ENCODE peak calls at places on chromosomes 12 and 14, in six cellular contexts. C is lower leg skin, Q is IMR-90, N is psoas muscle, V is NB4, M is thoracic aorta. R is an unnamed sample.

GRCh38 chr12:89994901-89995300 is 286.3 kb upstream of the ATP2B1 start:
- DNase-seq in N (no peak), Q (no peak), C (no peak), M (no peak), V (no peak), R (no peak)

GRCh38 chr12:52023182-52023975 is 16.6 kb downstream of the TAMALIN start:
- DNase-seq in M (peak), N (peak), Q (peak), V (peak), C (peak), R (no peak)

GRCh38 chr14:102911991-102912761 is 10.3 kb upstream of the AMN start:
- DNase-seq in M (no peak), Q (no peak), N (peak), C (no peak), V (no peak), R (no peak)

GRCh38 chr12:57048423-57048822 is 1.5 kb downstream of the MYO1A start:
- DNase-seq in Q (no peak), N (no peak), V (peak), M (no peak), C (no peak), R (no peak)

GRCh38 chr14:75226755-75227544 is 50.5 kb upstream of the TMED10 start:
- DNase-seq in N (no peak), M (no peak), C (no peak), V (no peak), Q (no peak), R (no peak)

GRCh38 chr12:93836616-93837260 is 159.6 kb downstream of the CRADD start:
- DNase-seq in C (no peak), Q (no peak), M (no peak), V (no peak), N (no peak), R (no peak)

GRCh38 chr14:21735639-21736307 is 62.2 kb upstream of the OR4E1 start:
- DNase-seq in Q (no peak), C (no peak), V (no peak), M (no peak), N (no peak), R (no peak)

GRCh38 chr14:93100570-93100969 is 15.2 kb downstream of the ITPK1 start:
- DNase-seq in N (no peak), M (no peak), V (peak), C (no peak), Q (no peak), R (no peak)

GRCh38 chr12:110355080-110355479 is 48.4 kb downstream of the ANAPC7 start:
- DNase-seq in Q (no peak), V (peak), M (no peak), N (no peak), C (no peak), R (no peak)

GRCh38 chr12:66902020-66902419 is 223.1 kb upstream of the GRIP1 start:
- DNase-seq in N (no peak), C (no peak), M (no peak), V (no peak), Q (no peak), R (no peak)

GRCh38 chr12:25594376-25594775 is 41.3 kb upstream of the LMNTD1 start:
- DNase-seq in Q (no peak), M (no peak), C (no peak), V (no peak), N (no peak), R (peak)

GRCh38 chr12:116948298-116948697 is 37.5 kb downstream of the FBXW8 start:
- DNase-seq in C (no peak), V (no peak), M (no peak), Q (no peak), N (no peak), R (no peak)

GRCh38 chr14:68734231-68734732 is 58.6 kb downstream of the ZFP36L1 start:
- DNase-seq in V (peak), N (no peak), Q (peak), C (no peak), M (no peak), R (no peak)

GRCh38 chr12:76074701-76075336 is 9.7 kb downstream of the NAP1L1 start:
- DNase-seq in V (peak), M (no peak), C (no peak), Q (no peak), N (no peak), R (no peak)

GRCh38 chr12:115030017-115030416 is 346.0 kb upstream of the TBX3 start:
- DNase-seq in N (no peak), C (no peak), M (no peak), V (no peak), Q (no peak), R (no peak)

GRCh38 chr12:72241552-72241951 is 30.6 kb upstream of the TRHDE start:
- DNase-seq in C (no peak), V (no peak), N (no peak), M (no peak), Q (no peak), R (no peak)

GRCh38 chr14:36091096-36091495 is 85.4 kb downstream of the PTCSC3 start:
- DNase-seq in C (no peak), N (no peak), V (peak), Q (peak), M (no peak), R (peak)

GRCh38 chr14:49935526-49935925 is 42.6 kb downstream of the ARF6 start:
- DNase-seq in Q (no peak), M (no peak), C (no peak), V (no peak), N (no peak), R (no peak)

GRCh38 chr14:78448483-78449094 is 278.4 kb downstream of the NRXN3 start:
- DNase-seq in V (peak), N (no peak), C (no peak), M (no peak), Q (no peak), R (peak)

GRCh38 chr12:104473374-104473983 is 16.7 kb downstream of the CHST11 start:
- DNase-seq in M (no peak), C (no peak), Q (no peak), V (peak), N (no peak), R (no peak)

GRCh38 chr14:103817595-103817994 is 29.8 kb downstream of the PPP1R13B start:
- DNase-seq in C (no peak), V (no peak), Q (no peak), N (no peak), M (no peak), R (no peak)

GRCh38 chr12:40969796-40970195 is 218.3 kb upstream of the PDZRN4 start:
- DNase-seq in C (no peak), V (no peak), Q (no peak), M (no peak), N (no peak), R (no peak)

GRCh38 chr14:104138098-104138890 is at the start of gene KIF26A:
- DNase-seq in C (peak), M (no peak), Q (no peak), V (no peak), N (peak), R (no peak)

GRCh38 chr12:89353823-89354629 is 1.7 kb upstream of the DUSP6 start:
- DNase-seq in V (peak), Q (peak), C (peak), M (no peak), N (peak), R (no peak)

GRCh38 chr12:50979369-50980052 is 27.2 kb downstream of the HIGD1C start:
- DNase-seq in V (no peak), N (no peak), Q (no peak), M (no peak), C (no peak), R (no peak)

GRCh38 chr12:41531147-41531829 is 343.2 kb downstream of the PDZRN4 start:
- DNase-seq in N (peak), M (no peak), C (peak), V (no peak), Q (peak), R (no peak)

GRCh38 chr12:100348657-100349454 is 8.0 kb upstream of the SLC17A8 start:
- DNase-seq in Q (peak), M (no peak), V (peak), C (no peak), N (no peak), R (peak)

GRCh38 chr14:35553808-35554207 is 19.8 kb downstream of the INSM2 start:
- DNase-seq in N (no peak), Q (peak), C (no peak), M (no peak), V (no peak), R (no peak)

GRCh38 chr12:15116073-15116472 is 105.1 kb downstream of the RERG start:
- DNase-seq in Q (no peak), M (no peak), N (no peak), V (no peak), C (no peak), R (no peak)

GRCh38 chr12:71277866-71278265 is 120.1 kb upstream of the TSPAN8 start:
- DNase-seq in N (no peak), C (no peak), Q (no peak), M (no peak), V (no peak), R (no peak)

GRCh38 chr12:79128956-79129355 is 264.4 kb downstream of the SYT1 start:
- DNase-seq in V (no peak), Q (peak), M (no peak), C (no peak), N (no peak), R (no peak)

GRCh38 chr12:104485651-104486341 is 29.0 kb downstream of the CHST11 start:
- DNase-seq in Q (no peak), C (no peak), N (no peak), V (peak), M (no peak), R (no peak)

GRCh38 chr12:79737875-79738718 is 47.3 kb upstream of the PAWR start:
- DNase-seq in M (no peak), C (no peak), V (peak), Q (peak), N (no peak), R (peak)

GRCh38 chr14:83294941-83295340 is 1761.3 kb upstream of the SEL1L start:
- DNase-seq in M (no peak), C (no peak), Q (peak), V (no peak), N (no peak), R (no peak)

GRCh38 chr12:57893460-57894353 is 47.2 kb upstream of the CTDSP2 start:
- DNase-seq in Q (peak), N (peak), C (peak), V (peak), M (peak), R (peak)

GRCh38 chr14:100537701-100538565 is 49.3 kb downstream of the BEGAIN start:
- DNase-seq in Q (no peak), N (peak), C (peak), M (no peak), V (no peak), R (no peak)

GRCh38 chr12:95224202-95225170 is 6.9 kb downstream of the VEZT start:
- DNase-seq in V (no peak), M (no peak), N (no peak), C (no peak), Q (peak), R (no peak)

GRCh38 chr12:11813422-11813813 is 163.9 kb downstream of the ETV6 start:
- DNase-seq in N (no peak), Q (no peak), M (no peak), C (no peak), V (no peak), R (no peak)
- H3K4me3 ChIP-seq in N (peak), Q (no peak), M (peak), C (no peak), V (peak), R (no peak)

GRCh38 chr12:7060353-7060954 is at the start of gene C1S:
- DNase-seq in N (peak), M (peak), C (peak), V (no peak), Q (peak), R (peak)
- TF ChIP-seq CTCF in N (peak), M (peak), C (no peak), V (no peak), Q (peak), R (peak)

GRCh38 chr14:71659165-71659564 is 273.1 kb upstream of the RGS6 start:
- DNase-seq in N (no peak), V (no peak), Q (peak), M (no peak), C (no peak), R (no peak)

GRCh38 chr14:71662291-71662790 is 269.9 kb upstream of the RGS6 start:
- DNase-seq in C (no peak), Q (no peak), V (no peak), M (no peak), N (no peak), R (no peak)

GRCh38 chr14:71654810-71655209 is 277.4 kb upstream of the RGS6 start:
- DNase-seq in N (no peak), M (no peak), V (no peak), Q (no peak), C (no peak), R (no peak)

GRCh38 chr14:71661441-71661840 is 270.8 kb upstream of the RGS6 start:
- DNase-seq in Q (no peak), V (no peak), C (no peak), M (no peak), N (no peak), R (no peak)

DNA sequence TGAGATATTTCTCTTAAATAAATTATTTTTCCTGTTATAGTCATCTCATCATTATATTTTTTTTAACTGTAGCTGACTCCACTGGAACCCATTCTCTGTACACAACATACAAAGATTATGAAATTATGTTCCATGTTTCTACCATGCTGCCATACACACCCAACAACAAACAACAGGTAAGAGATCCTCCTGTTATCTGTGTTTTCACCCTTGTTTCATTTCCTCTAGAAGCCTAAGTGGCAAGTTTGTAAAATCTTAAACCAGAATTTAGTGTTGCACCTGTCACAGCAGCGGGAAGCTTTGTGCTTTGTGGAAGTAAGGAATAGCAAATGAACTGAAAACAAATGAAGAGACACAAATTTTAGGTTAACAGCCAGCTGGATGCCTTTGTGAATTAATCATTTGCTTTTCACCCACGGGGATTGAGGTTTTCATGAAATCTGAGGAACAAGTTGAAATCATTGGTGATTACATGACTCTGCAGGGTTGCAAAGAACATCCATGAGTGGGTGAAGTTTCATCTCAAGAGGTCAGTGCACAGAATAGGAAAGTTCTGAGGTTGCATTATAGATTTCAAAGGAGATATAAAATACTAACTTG is 273.9 kb upstream of the RGS6 start:
- DNase-seq in V (no peak), C (no peak), M (no peak), Q (no peak), N (no peak), R (no peak)
- H3K4me3 ChIP-seq in V (no peak), C (no peak), M (no peak), Q (no peak), N (no peak), R (no peak)

DNA sequence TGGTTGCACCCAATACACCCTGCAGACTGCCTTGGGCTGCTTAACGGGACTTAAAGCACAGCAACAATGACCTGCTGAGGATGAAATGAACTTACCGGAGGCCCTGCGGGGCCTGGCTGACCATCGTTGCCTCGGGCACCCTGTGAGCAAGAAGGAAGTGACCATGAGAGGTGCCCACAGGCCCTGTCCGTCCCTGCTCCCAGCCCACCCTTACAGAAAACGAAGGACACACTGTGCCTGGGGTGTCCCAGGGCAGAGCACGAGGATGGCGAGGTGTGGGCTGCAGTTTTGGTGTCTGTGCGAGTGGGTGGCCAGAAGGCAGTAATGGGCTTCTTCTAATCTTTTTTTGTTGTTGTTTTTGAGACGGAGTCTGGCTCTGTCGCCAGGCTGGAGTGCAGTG is 14.6 kb downstream of the COL2A1 start:
- DNase-seq in V (no peak), Q (no peak), N (no peak), M (no peak), C (peak), R (no peak)
- TF ChIP-seq CTCF in V (no peak), Q (no peak), N (no peak), M (no peak), C (no peak), R (no peak)

GRCh38 chr12:1374296-1374695 is 220.1 kb downstream of the FBXL14 start:
- DNase-seq in V (no peak), Q (peak), N (no peak), C (no peak), M (no peak), R (peak)
- H3K4me3 ChIP-seq in V (no peak), Q (no peak), N (no peak), C (no peak), M (no peak), R (no peak)

DNA sequence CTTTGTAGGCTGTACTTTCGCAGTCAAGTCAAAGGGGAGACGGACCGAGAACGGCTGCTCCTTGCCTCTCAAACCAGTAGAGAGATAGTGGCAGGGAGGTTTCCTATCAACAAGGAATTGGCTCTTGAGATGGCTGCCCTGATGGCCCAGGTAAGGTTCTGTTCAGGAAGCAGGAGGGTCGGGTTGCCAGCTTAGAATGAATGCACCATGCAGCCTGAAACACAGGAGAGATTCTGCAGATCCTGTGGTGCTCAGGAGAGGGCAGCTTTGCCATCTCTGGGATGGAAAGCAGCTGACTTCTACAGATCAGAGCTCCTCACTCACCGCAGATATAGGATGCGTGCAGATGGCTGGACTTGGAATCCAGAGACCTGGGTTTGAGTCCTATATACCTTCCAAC is 18.0 kb downstream of the PIGH start:
- DNase-seq in M (no peak), Q (no peak), V (no peak), C (peak), N (no peak), R (no peak)
- TF ChIP-seq CTCF in M (no peak), Q (no peak), V (no peak), C (no peak), N (no peak), R (no peak)

GRCh38 chr12:92362785-92363184 is 217.1 kb upstream of the BTG1 start:
- DNase-seq in C (no peak), M (no peak), V (no peak), Q (no peak), N (no peak), R (no peak)
- H3K4me3 ChIP-seq in C (no peak), M (peak), V (no peak), Q (no peak), N (no peak), R (no peak)

GRCh38 chr14:95157987-95158712 is 821 bp upstream of the DICER1 start:
- DNase-seq in N (peak), M (no peak), V (peak), C (no peak), Q (no peak), R (no peak)
- TF ChIP-seq CTCF in N (no peak), M (no peak), V (no peak), C (no peak), Q (no peak), R (no peak)

GRCh38 chr14:101814869-101815268 is 53.4 kb downstream of the PPP2R5C start:
- DNase-seq in V (no peak), C (no peak), N (no peak), M (no peak), Q (no peak), R (no peak)

GRCh38 chr14:101813171-101813759 is 51.8 kb downstream of the PPP2R5C start:
- DNase-seq in C (no peak), V (no peak), M (no peak), N (peak), Q (no peak), R (no peak)

GRCh38 chr14:101815994-101816393 is 54.5 kb downstream of the PPP2R5C start:
- DNase-seq in N (no peak), M (no peak), C (no peak), Q (no peak), V (no peak), R (no peak)

GRCh38 chr14:101812071-101812470 is 50.6 kb downstream of the PPP2R5C start:
- DNase-seq in N (no peak), M (no peak), Q (no peak), C (no peak), V (no peak), R (no peak)

GRCh38 chr14:101813833-101814232 is 52.3 kb downstream of the PPP2R5C start:
- DNase-seq in N (no peak), M (no peak), V (no peak), C (no peak), Q (no peak), R (no peak)
- H3K4me3 ChIP-seq in N (no peak), M (no peak), V (no peak), C (no peak), Q (no peak), R (no peak)